ENCODE peak calls at places on chromosomes 3 and 15, in six cellular contexts. T is A549, F is HepG2, B is Peyer's patch, O is ovary, Y is GM12891. N is an unnamed sample.

GRCh38 chr3:141370065-141370533 is 1.8 kb downstream of the ZBTB38 start:
- DNase-seq in T (peak), F (peak), B (peak), O (peak), Y (peak), N (peak)

GRCh38 chr15:91694829-91695205 is 158.7 kb upstream of the SLCO3A1 start:
- DNase-seq in T (no peak), F (peak), B (peak), O (peak), Y (no peak), N (peak)

GRCh38 chr3:190041333-190042041 is 79.2 kb downstream of the P3H2 start:
- DNase-seq in T (no peak), F (no peak), B (no peak), O (no peak), Y (no peak), N (no peak)

GRCh38 chr3:25589104-25589782 is 75.5 kb downstream of the TOP2B start:
- DNase-seq in T (no peak), F (no peak), B (no peak), O (no peak), Y (no peak), N (no peak)

GRCh38 chr15:35852818-35853624 is 307.1 kb upstream of the DPH6 start:
- DNase-seq in T (no peak), F (no peak), B (no peak), O (no peak), Y (no peak), N (no peak)

GRCh38 chr3:45607790-45608189 is 13.2 kb downstream of the LIMD1 start:
- DNase-seq in T (no peak), F (no peak), B (no peak), O (no peak), Y (no peak), N (no peak)

GRCh38 chr3:142027713-142028112 is 121.6 kb downstream of the TFDP2 start:
- DNase-seq in T (no peak), F (no peak), B (peak), O (no peak), Y (no peak), N (peak)

GRCh38 chr15:33859992-33860545 is 108.2 kb upstream of the CHRM5 start:
- DNase-seq in T (no peak), F (no peak), B (no peak), O (no peak), Y (no peak), N (no peak)

GRCh38 chr15:79088426-79089205 is 2.0 kb downstream of the RASGRF1 start:
- DNase-seq in T (no peak), F (no peak), B (peak), O (no peak), Y (no peak), N (no peak)

GRCh38 chr3:52834871-52835501 is at the start of gene MUSTN1:
- DNase-seq in T (no peak), F (peak), B (no peak), O (peak), Y (no peak), N (no peak)

GRCh38 chr3:64016941-64017620 is 6.2 kb downstream of the PSMD6 start:
- DNase-seq in T (no peak), F (no peak), B (no peak), O (no peak), Y (no peak), N (no peak)

DNA sequence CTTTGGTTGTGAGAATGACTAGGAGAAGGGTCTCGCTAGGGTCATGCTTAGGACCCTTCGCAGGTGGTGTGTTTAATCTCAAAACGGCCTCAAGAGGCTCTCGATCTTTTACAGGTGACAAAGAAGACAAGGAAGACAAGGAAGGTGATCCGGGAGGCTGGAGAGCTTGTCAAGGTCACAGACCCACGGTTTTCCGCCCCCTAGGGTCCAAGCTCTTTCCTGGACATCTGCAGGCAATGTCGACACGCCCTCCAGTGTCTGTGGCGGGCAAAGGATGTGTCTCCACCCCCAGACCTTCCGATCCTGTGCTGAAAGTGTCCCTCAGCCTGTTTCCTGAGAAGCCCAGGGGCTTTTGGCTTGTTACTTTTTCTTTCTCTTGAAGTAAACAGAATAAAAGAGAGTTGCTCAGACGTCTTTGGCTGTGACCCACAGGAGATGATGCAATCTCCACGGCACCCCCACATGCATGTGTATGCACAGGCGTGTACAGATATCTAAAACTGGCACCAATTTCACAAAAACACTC is 108.7 kb downstream of the KLF13 start:
- DNase-seq in T (peak), F (peak), B (peak), O (peak), Y (no peak), N (peak)
- TF ChIP-seq POLR2A in T (no peak), F (no peak), B (no peak), O (no peak), Y (no peak), N (no peak)

GRCh38 chr3:153160451-153161137 is 1.4 kb upstream of the RAP2B start:
- DNase-seq in T (peak), F (peak), B (peak), O (peak), Y (peak), N (peak)
- TF ChIP-seq POLR2A in T (peak), F (no peak), B (peak), O (peak), Y (peak), N (peak)

GRCh38 chr15:101193063-101193712 is 58.7 kb downstream of the CHSY1 start:
- DNase-seq in T (no peak), F (no peak), B (no peak), O (peak), Y (no peak), N (peak)
- TF ChIP-seq POLR2A in T (no peak), F (no peak), B (no peak), O (no peak), Y (no peak), N (no peak)

GRCh38 chr3:196340466-196340865 is 2.3 kb upstream of the TM4SF19 start:
- DNase-seq in T (no peak), F (no peak), B (no peak), O (no peak), Y (no peak), N (no peak)
- TF ChIP-seq POLR2A in T (no peak), F (no peak), B (no peak), O (no peak), Y (no peak), N (no peak)

DNA sequence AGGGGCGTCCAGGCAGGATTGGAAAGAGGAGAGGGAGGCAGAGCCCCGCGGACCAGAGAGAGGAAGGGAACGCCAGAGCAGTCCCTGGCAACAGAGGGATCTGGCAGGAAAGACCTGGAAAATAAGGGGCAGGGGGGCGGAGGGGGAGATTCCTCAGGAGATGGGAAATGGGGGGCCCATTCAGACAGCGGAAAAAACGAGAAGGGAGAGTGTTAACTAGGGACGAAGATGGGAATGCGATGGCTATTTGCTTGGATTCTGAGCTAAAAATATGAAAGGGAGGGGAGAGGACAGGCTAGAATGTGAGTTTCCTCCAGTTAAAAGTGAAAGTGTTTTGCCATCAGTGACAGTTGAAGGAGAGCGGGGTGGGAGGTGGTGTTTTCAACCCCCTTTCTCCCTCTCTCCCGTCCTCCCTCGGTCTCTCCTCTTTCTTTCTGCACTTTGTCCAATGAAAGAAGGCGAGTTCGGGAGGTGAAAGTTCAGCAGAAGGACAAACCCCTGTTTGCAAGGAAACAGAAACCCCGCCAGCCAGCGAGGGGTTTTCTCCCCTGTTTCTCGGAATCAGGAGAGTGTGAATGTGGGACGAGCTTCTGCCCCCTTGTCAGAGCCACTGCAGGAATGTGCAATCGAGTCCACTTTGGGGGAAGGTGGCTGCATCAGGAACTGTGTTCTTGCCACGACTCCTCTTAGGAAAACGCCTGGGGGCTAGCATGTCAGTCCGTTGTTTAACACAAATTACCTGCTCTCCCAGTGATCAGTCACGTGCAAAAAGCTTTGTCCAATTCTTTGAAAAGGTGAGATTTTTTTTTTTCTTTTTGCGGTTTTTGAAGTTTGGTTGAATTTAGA is 911 bp upstream of the FOXP1 start:
- DNase-seq in T (no peak), F (peak), B (peak), O (peak), Y (no peak), N (peak)
- TF ChIP-seq POLR2A in T (no peak), F (peak), B (no peak), O (no peak), Y (no peak), N (peak)

DNA sequence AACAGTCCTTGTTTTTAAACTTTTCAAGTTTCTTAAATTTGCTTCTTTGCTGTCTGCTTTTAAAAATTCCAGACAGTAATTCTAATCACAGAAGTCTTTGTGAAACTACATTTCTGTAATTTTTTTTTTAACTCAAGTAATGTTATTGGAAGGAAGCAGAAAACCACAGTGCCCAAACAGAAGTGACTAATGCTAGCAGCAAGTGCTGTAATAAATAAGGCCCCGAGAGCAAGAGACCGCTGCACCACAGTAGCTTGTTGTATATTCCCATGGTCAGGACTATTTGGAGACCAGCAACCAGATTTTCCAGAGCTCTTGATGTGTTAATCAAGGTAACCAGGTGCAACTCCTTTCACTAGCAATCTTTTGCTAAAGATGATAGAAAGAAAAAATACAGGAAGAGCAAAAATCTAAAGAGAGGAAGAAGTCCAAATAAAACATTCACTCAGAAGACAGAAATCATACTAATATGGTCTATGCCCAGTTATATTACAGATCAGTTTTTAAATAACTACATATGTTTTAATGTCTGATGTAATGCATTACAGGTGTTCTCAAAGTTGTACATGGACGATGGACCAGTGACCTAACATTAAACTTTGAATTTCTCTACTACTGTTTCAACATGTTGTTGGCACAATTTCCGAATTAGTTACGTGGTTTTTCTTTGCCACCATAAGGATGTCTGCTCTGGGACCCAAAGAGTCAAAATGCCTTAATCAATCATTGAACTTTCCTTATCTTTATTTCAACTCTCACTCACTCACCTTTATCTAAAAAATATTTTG is 36.4 kb downstream of the WWTR1 start:
- DNase-seq in T (no peak), F (no peak), B (no peak), O (no peak), Y (no peak), N (no peak)
- TF ChIP-seq POLR2A in T (no peak), F (no peak), B (no peak), O (no peak), Y (no peak), N (no peak)

GRCh38 chr3:118760611-118761606 is 273.7 kb downstream of the IGSF11 start:
- DNase-seq in T (no peak), F (no peak), B (no peak), O (no peak), Y (no peak), N (no peak)

GRCh38 chr3:118754614-118755013 is 280.0 kb downstream of the IGSF11 start:
- DNase-seq in T (no peak), F (no peak), B (no peak), O (no peak), Y (no peak), N (no peak)

GRCh38 chr3:118755402-118755801 is 279.2 kb downstream of the IGSF11 start:
- DNase-seq in T (no peak), F (no peak), B (no peak), O (no peak), Y (no peak), N (no peak)
- TF ChIP-seq POLR2A in T (no peak), F (no peak), B (no peak), O (no peak), Y (no peak), N (no peak)

DNA sequence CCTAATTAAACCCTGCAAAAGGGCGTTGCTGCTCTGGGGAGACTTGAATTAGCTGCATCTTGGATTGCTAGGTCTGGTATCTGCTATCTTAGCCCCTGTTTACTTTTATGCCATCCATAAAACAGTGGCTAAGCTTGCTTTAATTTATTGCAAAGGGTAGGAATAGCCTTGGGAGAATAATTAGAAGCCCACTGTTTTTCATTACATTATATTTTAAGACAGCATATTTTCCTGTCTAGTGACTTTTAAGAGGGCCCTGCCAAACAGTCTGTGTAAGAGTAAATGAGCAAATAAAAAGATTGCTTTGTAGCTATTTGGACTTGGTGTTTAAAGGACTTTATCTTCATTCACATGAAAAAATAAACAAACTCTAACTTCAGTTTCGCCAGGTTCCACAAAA is 17.4 kb upstream of the SUSD5 start:
- DNase-seq in T (no peak), F (no peak), B (no peak), O (no peak), Y (no peak), N (no peak)
- TF ChIP-seq POLR2A in T (no peak), F (no peak), B (no peak), O (no peak), Y (no peak), N (no peak)

GRCh38 chr3:160653514-160653913 is 23.4 kb upstream of the ARL14 start:
- DNase-seq in T (no peak), F (no peak), B (no peak), O (no peak), Y (no peak), N (no peak)
- TF ChIP-seq POLR2A in T (no peak), F (no peak), B (no peak), O (no peak), Y (no peak), N (no peak)

GRCh38 chr15:57592426-57592825 is 722 bp downstream of the MYZAP start:
- DNase-seq in T (no peak), F (no peak), B (no peak), O (no peak), Y (no peak), N (no peak)

GRCh38 chr15:57591237-57591821 is 375 bp upstream of the MYZAP start:
- DNase-seq in T (no peak), F (no peak), B (no peak), O (no peak), Y (no peak), N (no peak)

GRCh38 chr15:57589276-57590073 is 2.2 kb upstream of the MYZAP start:
- DNase-seq in T (no peak), F (no peak), B (no peak), O (no peak), Y (no peak), N (no peak)

GRCh38 chr15:57592836-57593420 is 1.2 kb downstream of the MYZAP start:
- DNase-seq in T (no peak), F (no peak), B (no peak), O (no peak), Y (no peak), N (peak)

DNA sequence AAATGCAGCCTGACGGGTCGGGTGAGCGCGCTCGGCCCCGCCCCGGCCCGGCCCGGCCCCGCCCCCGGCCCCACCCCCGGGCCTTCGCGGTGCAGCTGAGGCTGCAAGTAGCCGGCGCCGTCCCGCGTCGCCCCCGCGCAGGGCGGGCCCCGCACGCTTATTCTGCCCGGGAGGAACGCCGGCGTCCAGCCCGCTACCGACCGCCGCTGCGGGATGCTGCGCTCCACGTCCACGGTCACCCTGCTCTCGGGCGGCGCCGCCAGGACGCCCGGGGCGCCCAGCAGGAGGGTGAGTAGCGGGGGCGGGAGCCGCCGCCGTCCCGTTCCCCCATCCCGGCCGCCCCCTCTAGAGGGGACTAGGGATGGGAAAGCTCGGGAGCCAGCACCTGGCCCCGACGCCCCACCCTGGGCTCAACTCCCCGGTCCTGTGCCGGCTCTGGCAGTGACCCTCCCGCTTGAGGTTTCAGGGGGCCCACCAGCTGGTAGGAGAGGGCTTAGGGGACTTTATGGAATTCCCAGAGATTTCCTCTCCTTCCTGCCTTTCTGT is at the start of gene MYZAP:
- DNase-seq in T (peak), F (no peak), B (peak), O (peak), Y (peak), N (peak)
- TF ChIP-seq POLR2A in T (no peak), F (no peak), B (peak), O (no peak), Y (no peak), N (peak)